ENCODE peak calls at places on chromosomes 16 and 17, in six cellular contexts. M is anterior cingulate cortex; W is GM23248; I is EH; K is CD8-positive, alpha-beta T cell; U is activated effector memory CD4-positive, alpha-beta T cell treated with Interleukin-2 at 50 U/mL for 16 hours. S is an unnamed sample.

GRCh38 chr16:85227924-85228462 is 115.7 kb upstream of the CIBAR2 start:
- DNase-seq in I (peak; percentile 69), W (peak; percentile 93), K (no peak), M (no peak), U (no peak), S (peak; percentile 46)

GRCh38 chr17:62017912-62018311 is 47.2 kb downstream of the MED13 start:
- DNase-seq in W (peak; percentile 28), I (peak; percentile 17), U (no peak), K (no peak), M (no peak), S (peak; percentile 2)

GRCh38 chr16:88783391-88784073 is 1.5 kb downstream of the PIEZO1 start:
- DNase-seq in M (peak; percentile 78), K (no peak), U (no peak), I (peak; percentile 59), W (peak; percentile 61), S (no peak)

GRCh38 chr16:78570409-78571141 is 471.1 kb downstream of the WWOX start:
- DNase-seq in W (no peak), U (no peak), K (no peak), M (no peak), I (no peak), S (peak; percentile 6)

GRCh38 chr17:74318391-74318790 is 7.6 kb upstream of the KIF19 start:
- DNase-seq in M (no peak), W (no peak), I (no peak), K (no peak), U (no peak), S (no peak)

GRCh38 chr17:70675070-70675590 is 505.8 kb downstream of the KCNJ2 start:
- DNase-seq in K (no peak), U (no peak), M (no peak), I (no peak), W (no peak), S (no peak)

GRCh38 chr16:24589997-24590396 is 50.6 kb downstream of the RBBP6 start:
- DNase-seq in I (no peak), U (no peak), M (no peak), K (no peak), W (no peak), S (peak; percentile 62)

GRCh38 chr17:17403899-17404576 is 72.8 kb upstream of the MED9 start:
- DNase-seq in M (no peak), W (no peak), U (peak; percentile 53), K (peak; percentile 88), I (no peak), S (no peak)

GRCh38 chr17:73838815-73839214 is 194.6 kb upstream of the SDK2 start:
- DNase-seq in W (no peak), I (no peak), U (no peak), K (no peak), M (no peak), S (no peak)

GRCh38 chr17:47967607-47968252 is 3.2 kb upstream of the CDK5RAP3 start:
- DNase-seq in M (no peak), U (no peak), I (peak; percentile 90), K (no peak), W (peak; percentile 92), S (peak; percentile 96)

GRCh38 chr17:61699694-61700093 is 108.7 kb upstream of the NACA2 start:
- DNase-seq in M (no peak), K (no peak), W (no peak), I (no peak), U (no peak), S (no peak)

GRCh38 chr16:68257906-68258800 is 6.2 kb upstream of the SLC7A6 start:
- DNase-seq in K (no peak), U (no peak), I (peak; percentile 84), M (no peak), W (peak; percentile 82), S (peak; percentile 59)

GRCh38 chr17:2755941-2756724 is 6.7 kb upstream of the CCDC92B start:
- DNase-seq in K (no peak), M (no peak), I (no peak), W (peak; percentile 26), U (no peak), S (peak; percentile 11)

GRCh38 chr17:62717589-62718342 is 90.3 kb downstream of the MRC2 start:
- DNase-seq in W (no peak), M (no peak), K (no peak), I (no peak), U (no peak), S (no peak)

S was measured in epithelial cell of esophagus.